ENCODE peak calls at places on chromosomes 12 and 14, in four cellular contexts. M, E, G and X are unnamed samples.

GRCh38 chr14:89201645-89202044 is 215.4 kb downstream of the FOXN3 start:
- DNase-seq in M (no peak), E (no peak), G (no peak), X (no peak)

GRCh38 chr14:68458840-68459469 is 333.9 kb downstream of the ZFP36L1 start:
- DNase-seq in E (peak), M (no peak), G (peak), X (no peak)

GRCh38 chr14:51006781-51007211 is 62.5 kb upstream of the PYGL start:
- DNase-seq in E (no peak), M (no peak), G (no peak), X (no peak)

GRCh38 chr14:61438860-61439765 is 117.7 kb downstream of the PRKCH start:
- DNase-seq in G (peak), E (peak), M (peak), X (no peak)

GRCh38 chr12:25648460-25648859 is 95.4 kb upstream of the LMNTD1 start:
- DNase-seq in G (peak), M (peak), E (peak), X (no peak)

GRCh38 chr12:65603428-65604351 is 220.6 kb upstream of the HMGA2 start:
- DNase-seq in M (peak), G (no peak), E (no peak), X (no peak)

GRCh38 chr14:104306450-104307040 is 168.2 kb downstream of the KIF26A start:
- DNase-seq in M (no peak), E (peak), G (no peak), X (no peak)

GRCh38 chr12:87779016-87779415 is 250.2 kb downstream of the C12orf50 start:
- DNase-seq in E (no peak), M (no peak), G (no peak), X (no peak)

GRCh38 chr12:6551063-6551461 is 4.8 kb downstream of the IFFO1 start:
- DNase-seq in G (no peak), E (peak), M (peak), X (peak)

GRCh38 chr12:70609739-70610491 is 27.3 kb downstream of the PTPRB start:
- DNase-seq in E (peak), G (peak), M (peak), X (no peak)

GRCh38 chr12:69779928-69780327 is 41.3 kb downstream of the RAB3IP start:
- DNase-seq in G (peak), M (no peak), E (no peak), X (no peak)

GRCh38 chr14:101501858-101502615 is 59.3 kb upstream of the DIO3 start:
- DNase-seq in G (no peak), E (no peak), M (peak), X (no peak)

GRCh38 chr14:55094630-55095157 is 34.4 kb upstream of the LGALS3 start:
- DNase-seq in E (no peak), M (no peak), G (no peak), X (no peak)

GRCh38 chr12:110686294-110686903 is 2.5 kb downstream of the HVCN1 start:
- DNase-seq in G (no peak), M (no peak), E (no peak), X (no peak)

GRCh38 chr12:106673151-106673550 is 90.3 kb downstream of the RFX4 start:
- DNase-seq in E (peak), M (no peak), G (no peak), X (no peak)

GRCh38 chr12:43029971-43030370 is 440.4 kb upstream of the PRICKLE1 start:
- DNase-seq in G (no peak), M (no peak), E (no peak), X (no peak)

GRCh38 chr12:7723926-7724325 is 12.7 kb downstream of the DPPA3 start:
- DNase-seq in M (no peak), E (no peak), G (no peak), X (no peak)

GRCh38 chr12:89663577-89664357 is 44.9 kb downstream of the ATP2B1 start:
- DNase-seq in G (no peak), M (no peak), E (no peak), X (no peak)

GRCh38 chr14:30185832-30186231 is 258.2 kb upstream of the PRKD1 start:
- DNase-seq in M (no peak), G (no peak), E (no peak), X (no peak)

GRCh38 chr12:915090-915489 is 34.4 kb downstream of the RAD52 start:
- DNase-seq in E (no peak), M (no peak), G (peak), X (no peak)

GRCh38 chr14:85702937-85703336 is 173.0 kb downstream of the FLRT2 start:
- DNase-seq in E (no peak), G (no peak), M (no peak), X (no peak)

GRCh38 chr12:89882051-89882450 is 173.4 kb upstream of the ATP2B1 start:
- DNase-seq in G (no peak), E (no peak), M (no peak), X (no peak)

GRCh38 chr14:104091927-104092771 is 6.6 kb downstream of the ASPG start:
- DNase-seq in M (no peak), G (no peak), E (peak), X (no peak)

GRCh38 chr14:64465208-64465821 is at the start of gene AKAP5:
- DNase-seq in E (peak), M (no peak), G (peak), X (no peak)